ENCODE peak calls at places on chromosome 12, in ten cellular contexts. J is endodermal cell; X is PC-3; V is stomach; A is ascending aorta; N is heart right ventricle; I is RWPE1; K is IMR-90; P is CD8-positive, alpha-beta memory T cell; T is CD8-positive, alpha-beta T cell. B is an unnamed sample.

GRCh38 chr12:77893918-77894317 is 63.2 kb downstream of the NAV3 start:
- DNase-seq in T (no peak), J (no peak), X (peak), A (no peak), V (peak), I (no peak), P (no peak), N (no peak), K (peak), B (no peak)

GRCh38 chr12:90253674-90254181 is 545.1 kb upstream of the ATP2B1 start:
- DNase-seq in V (peak), X (peak), I (peak), N (peak), A (peak), J (peak), P (peak), T (peak), K (peak), B (no peak)

GRCh38 chr12:53267309-53268008 is 640 bp upstream of the ESPL1 start:
- DNase-seq in N (no peak), X (no peak), K (no peak), I (no peak), P (no peak), A (no peak), T (no peak), J (no peak), V (no peak), B (no peak)

GRCh38 chr12:132205271-132206092 is 61.2 kb downstream of the NOC4L start:
- DNase-seq in J (no peak), A (no peak), T (no peak), K (no peak), P (no peak), X (no peak), I (no peak), N (no peak), V (no peak), B (no peak)

GRCh38 chr12:14366211-14366762 is 805 bp downstream of the ATF7IP start:
- DNase-seq in I (peak), A (no peak), X (peak), N (no peak), J (no peak), T (no peak), K (peak), P (no peak), V (no peak), B (peak)

GRCh38 chr12:111430418-111431353 is 25.0 kb downstream of the SH2B3 start:
- DNase-seq in X (no peak), I (no peak), K (no peak), A (no peak), V (no peak), P (peak), T (peak), J (no peak), N (no peak), B (no peak)

GRCh38 chr12:126389215-126389841 is 1324.1 kb downstream of the AACS start:
- DNase-seq in P (no peak), T (no peak), V (no peak), N (no peak), A (no peak), K (no peak), I (peak), J (no peak), X (no peak), B (no peak)

GRCh38 chr12:1474059-1474537 is 120.3 kb downstream of the FBXL14 start:
- DNase-seq in A (peak), I (peak), V (no peak), X (peak), J (peak), T (no peak), P (no peak), N (no peak), K (peak), B (no peak)

GRCh38 chr12:51067229-51067628 is 16.2 kb downstream of the CSRNP2 start:
- DNase-seq in T (no peak), K (no peak), J (no peak), I (no peak), V (no peak), X (no peak), A (no peak), P (no peak), N (no peak), B (no peak)

GRCh38 chr12:121792607-121793500 is 634 bp downstream of the RHOF start:
- DNase-seq in T (no peak), X (peak), I (no peak), P (peak), N (peak), K (no peak), A (no peak), V (peak), J (peak), B (no peak)

GRCh38 chr12:128109636-128110035 is 157.3 kb upstream of the TMEM132C start:
- DNase-seq in K (no peak), T (no peak), V (no peak), I (no peak), J (peak), N (no peak), P (no peak), A (no peak), X (no peak), B (no peak)

GRCh38 chr12:3551976-3552725 is 61.1 kb downstream of the PRMT8 start:
- DNase-seq in I (no peak), T (no peak), A (no peak), X (no peak), K (no peak), P (no peak), J (peak), N (no peak), V (peak), B (no peak)

GRCh38 chr12:121113057-121113456 is 19.6 kb upstream of the P2RX7 start:
- DNase-seq in J (no peak), K (no peak), P (no peak), A (no peak), V (no peak), X (no peak), T (no peak), I (no peak), N (no peak), B (no peak)

GRCh38 chr12:49505672-49506071 is 33.2 kb upstream of the KCNH3 start:
- DNase-seq in T (no peak), V (no peak), J (no peak), N (no peak), X (peak), A (no peak), K (peak), I (peak), P (no peak), B (no peak)

GRCh38 chr12:107545737-107546363 is 139.7 kb upstream of the PWP1 start:
- DNase-seq in X (no peak), I (no peak), J (peak), A (no peak), N (no peak), T (no peak), V (no peak), P (no peak), K (peak), B (no peak)

GRCh38 chr12:106084048-106084671 is 54.6 kb downstream of the NUAK1 start:
- DNase-seq in I (no peak), V (no peak), A (peak), P (no peak), X (peak), J (peak), N (no peak), K (peak), T (no peak), B (no peak)

GRCh38 chr12:86052921-86053320 is 178.8 kb downstream of the NTS start:
- DNase-seq in I (no peak), K (no peak), N (no peak), X (no peak), V (no peak), P (no peak), J (no peak), A (no peak), T (no peak), B (no peak)

GRCh38 chr12:28258998-28259397 is 68.7 kb downstream of the CCDC91 start:
- DNase-seq in T (no peak), P (no peak), V (no peak), A (no peak), X (peak), J (no peak), N (no peak), I (peak), K (peak), B (no peak)

GRCh38 chr12:46663297-46663696 is 162.5 kb downstream of the SLC38A4 start:
- DNase-seq in A (no peak), I (peak), J (no peak), V (no peak), K (no peak), P (no peak), X (peak), N (no peak), T (no peak), B (no peak)
- H3K27ac ChIP-seq in A (no peak), I (peak), J (no peak), V (no peak), K (peak), P (no peak), X (no peak), N (no peak), T (no peak), B (no peak)

GRCh38 chr12:124720687-124721500 is 142.8 kb downstream of the SCARB1 start:
- DNase-seq in T (no peak), I (peak), K (peak), P (no peak), J (no peak), N (peak), V (peak), X (peak), A (no peak), B (no peak)
- H3K27ac ChIP-seq in T (no peak), I (peak), K (peak), P (no peak), J (peak), N (peak), V (no peak), X (peak), A (peak), B (peak)

DNA sequence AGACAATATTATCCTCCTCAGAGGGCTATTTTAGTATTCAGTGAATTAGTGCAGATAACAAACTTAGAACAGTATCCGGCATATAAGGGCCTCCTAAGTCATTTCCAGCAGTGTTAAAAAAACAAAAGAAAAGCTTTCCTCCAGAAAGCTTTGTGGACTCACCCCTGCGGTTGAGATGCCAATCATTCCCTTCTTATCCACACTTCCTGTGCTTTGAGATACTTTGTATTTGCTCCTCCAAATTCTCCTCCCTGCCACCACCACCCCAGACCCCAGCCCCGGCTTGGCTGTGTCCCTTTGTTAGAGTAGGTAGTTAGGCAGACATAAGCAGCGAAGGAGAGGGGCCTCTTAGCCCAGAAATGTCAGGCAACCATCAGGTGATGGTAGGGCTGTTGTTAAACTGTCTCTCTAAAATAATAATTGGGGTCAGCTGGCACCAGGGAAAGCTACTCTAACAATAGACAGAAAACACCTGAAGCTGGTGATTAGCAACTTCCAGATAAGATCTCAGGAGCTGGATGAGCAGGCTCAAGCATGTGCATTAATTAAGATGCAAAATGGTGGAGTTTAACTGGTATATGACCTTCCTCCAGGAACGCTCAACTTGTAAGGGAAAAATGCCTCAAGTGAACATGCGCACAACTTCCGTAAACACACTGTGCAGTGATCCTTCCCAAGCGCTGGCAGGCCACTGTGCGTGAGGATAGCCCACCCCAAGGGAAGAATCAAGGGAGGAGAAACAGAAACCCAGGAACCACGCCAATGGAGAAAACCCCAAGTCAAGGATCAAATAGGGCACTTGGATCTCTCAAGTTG is 152.1 kb upstream of the EEA1 start:
- DNase-seq in V (no peak), I (no peak), T (no peak), X (peak), P (no peak), J (peak), N (no peak), A (no peak), K (peak), B (no peak)
- H3K27ac ChIP-seq in V (no peak), I (no peak), T (no peak), X (no peak), P (no peak), J (peak), N (no peak), A (peak), K (no peak), B (no peak)

GRCh38 chr12:52125499-52125900 is 46.0 kb downstream of the SMIM41 start:
- DNase-seq in T (no peak), P (no peak), K (no peak), J (peak), I (no peak), N (no peak), A (no peak), V (no peak), X (no peak), B (no peak)
- H3K27ac ChIP-seq in T (no peak), P (no peak), K (no peak), J (peak), I (no peak), N (peak), A (no peak), V (no peak), X (no peak), B (peak)

B was measured in caudate nucleus.